ENCODE peak calls at places on chromosomes 13 and 19, in seven cellular contexts. One of them, this sample, is unnamed.
A peak's percentile ranks its signal among the peaks of the same experiment; 100 is the strongest.

GRCh38 chr13:70668293-70668692 is 560.0 kb upstream of the KLHL1 start:
- DNase-seq in tibial artery: no peak
- DNase-seq in cardiac muscle cell: no peak
- DNase-seq in colonic mucosa: no peak
- DNase-seq in tibial nerve: no peak
- DNase-seq in aorta: no peak
- DNase-seq in neural progenitor cell: peak; percentile 61
- DNase-seq in this sample: peak; percentile 1

GRCh38 chr19:6528544-6529121 is 2.2 kb upstream of the TNFSF9 start:
- DNase-seq in aorta: peak; percentile 84
- DNase-seq in tibial artery: peak; percentile 80
- DNase-seq in cardiac muscle cell: peak; percentile 1
- DNase-seq in tibial nerve: no peak
- DNase-seq in neural progenitor cell: no peak
- DNase-seq in colonic mucosa: peak; percentile 43
- DNase-seq in this sample: no peak

GRCh38 chr13:31895687-31896086 is 135.9 kb upstream of the FRY start:
- DNase-seq in tibial nerve: no peak
- DNase-seq in neural progenitor cell: no peak
- DNase-seq in colonic mucosa: no peak
- DNase-seq in cardiac muscle cell: no peak
- DNase-seq in aorta: no peak
- DNase-seq in tibial artery: no peak
- DNase-seq in this sample: no peak

GRCh38 chr13:41680900-41681299 is 223.6 kb downstream of the RGCC start:
- DNase-seq in tibial nerve: no peak
- DNase-seq in tibial artery: no peak
- DNase-seq in aorta: no peak
- DNase-seq in colonic mucosa: no peak
- DNase-seq in cardiac muscle cell: no peak
- DNase-seq in neural progenitor cell: peak; percentile 2
- DNase-seq in this sample: no peak

GRCh38 chr19:49847731-49848696 is 2.9 kb upstream of the PTOV1 start:
- DNase-seq in tibial artery: no peak
- DNase-seq in neural progenitor cell: no peak
- DNase-seq in colonic mucosa: no peak
- DNase-seq in tibial nerve: no peak
- DNase-seq in cardiac muscle cell: no peak
- DNase-seq in aorta: no peak
- DNase-seq in this sample: peak; percentile 25

GRCh38 chr19:36151144-36152051 is 849 bp downstream of the COX7A1 start:
- DNase-seq in aorta: peak; percentile 74
- DNase-seq in tibial artery: peak; percentile 90
- DNase-seq in tibial nerve: peak; percentile 57
- DNase-seq in neural progenitor cell: no peak
- DNase-seq in cardiac muscle cell: no peak
- DNase-seq in colonic mucosa: no peak
- DNase-seq in this sample: no peak

GRCh38 chr19:3722443-3723109 is 14.4 kb downstream of the TJP3 start:
- DNase-seq in tibial artery: no peak
- DNase-seq in tibial nerve: no peak
- DNase-seq in cardiac muscle cell: peak; percentile 57
- DNase-seq in colonic mucosa: peak; percentile 84
- DNase-seq in neural progenitor cell: peak; percentile 74
- DNase-seq in aorta: no peak
- DNase-seq in this sample: peak; percentile 92

GRCh38 chr19:38362076-38362945 is 12.1 kb upstream of the PSMD8 start:
- DNase-seq in tibial artery: peak; percentile 82
- DNase-seq in cardiac muscle cell: peak; percentile 88
- DNase-seq in tibial nerve: peak; percentile 43
- DNase-seq in aorta: peak; percentile 92
- DNase-seq in neural progenitor cell: peak; percentile 95
- DNase-seq in colonic mucosa: peak; percentile 95
- DNase-seq in this sample: peak; percentile 66

GRCh38 chr13:112969692-112970338 is 801 bp downstream of the MCF2L start:
- DNase-seq in cardiac muscle cell: no peak
- DNase-seq in aorta: no peak
- DNase-seq in colonic mucosa: no peak
- DNase-seq in tibial nerve: no peak
- DNase-seq in neural progenitor cell: no peak
- DNase-seq in tibial artery: no peak
- DNase-seq in this sample: peak; percentile 20

GRCh38 chr13:52665325-52665724 is 12.7 kb downstream of the SUGT1 start:
- DNase-seq in aorta: no peak
- DNase-seq in colonic mucosa: no peak
- DNase-seq in cardiac muscle cell: peak; percentile 9
- DNase-seq in tibial artery: no peak
- DNase-seq in neural progenitor cell: peak; percentile 23
- DNase-seq in tibial nerve: no peak
- DNase-seq in this sample: peak; percentile 9

GRCh38 chr13:85191996-85192395 is 607.2 kb downstream of the SLITRK6 start:
- DNase-seq in tibial artery: no peak
- DNase-seq in colonic mucosa: no peak
- DNase-seq in cardiac muscle cell: no peak
- DNase-seq in tibial nerve: no peak
- DNase-seq in neural progenitor cell: no peak
- DNase-seq in aorta: no peak
- DNase-seq in this sample: no peak

GRCh38 chr19:46935066-46935663 is 74.4 kb downstream of the ARHGAP35 start:
- DNase-seq in tibial artery: no peak
- DNase-seq in tibial nerve: no peak
- DNase-seq in neural progenitor cell: no peak
- DNase-seq in aorta: no peak
- DNase-seq in cardiac muscle cell: no peak
- DNase-seq in colonic mucosa: no peak
- DNase-seq in this sample: peak; percentile 32

GRCh38 chr13:102881819-102882686 is 36.2 kb downstream of the ERCC5 start:
- DNase-seq in cardiac muscle cell: no peak
- DNase-seq in tibial artery: no peak
- DNase-seq in aorta: no peak
- DNase-seq in colonic mucosa: no peak
- DNase-seq in neural progenitor cell: no peak
- DNase-seq in tibial nerve: no peak
- DNase-seq in this sample: no peak

GRCh38 chr19:5536337-5536894 is 31.3 kb downstream of the TINCR start:
- DNase-seq in aorta: peak; percentile 61
- DNase-seq in tibial artery: no peak
- DNase-seq in tibial nerve: no peak
- DNase-seq in cardiac muscle cell: peak; percentile 97
- DNase-seq in neural progenitor cell: peak; percentile 97
- DNase-seq in colonic mucosa: no peak
- DNase-seq in this sample: no peak

GRCh38 chr19:19232231-19232630 is 20.5 kb downstream of the NCAN start:
- DNase-seq in cardiac muscle cell: no peak
- DNase-seq in colonic mucosa: no peak
- DNase-seq in aorta: no peak
- DNase-seq in tibial nerve: no peak
- DNase-seq in neural progenitor cell: no peak
- DNase-seq in tibial artery: no peak
- DNase-seq in this sample: no peak

GRCh38 chr13:85266331-85266730 is 532.9 kb downstream of the SLITRK6 start:
- DNase-seq in colonic mucosa: no peak
- DNase-seq in tibial artery: no peak
- DNase-seq in cardiac muscle cell: no peak
- DNase-seq in tibial nerve: no peak
- DNase-seq in aorta: no peak
- DNase-seq in neural progenitor cell: no peak
- DNase-seq in this sample: no peak

GRCh38 chr13:43377955-43378354 is 354.6 kb downstream of the DNAJC15 start:
- DNase-seq in tibial artery: no peak
- DNase-seq in neural progenitor cell: no peak
- DNase-seq in cardiac muscle cell: no peak
- DNase-seq in tibial nerve: no peak
- DNase-seq in aorta: no peak
- DNase-seq in colonic mucosa: no peak
- DNase-seq in this sample: no peak

GRCh38 chr13:50574731-50575130 is 268.8 kb downstream of the DLEU7 start:
- DNase-seq in tibial nerve: no peak
- DNase-seq in cardiac muscle cell: no peak
- DNase-seq in colonic mucosa: no peak
- DNase-seq in tibial artery: no peak
- DNase-seq in neural progenitor cell: no peak
- DNase-seq in aorta: no peak
- DNase-seq in this sample: no peak

GRCh38 chr13:45747071-45747470 is 45.0 kb downstream of the CBY2 start:
- DNase-seq in colonic mucosa: no peak
- DNase-seq in aorta: no peak
- DNase-seq in neural progenitor cell: no peak
- DNase-seq in cardiac muscle cell: no peak
- DNase-seq in tibial nerve: no peak
- DNase-seq in tibial artery: no peak
- DNase-seq in this sample: no peak

GRCh38 chr13:51397262-51397933 is 55.4 kb downstream of the INTS6 start:
- DNase-seq in neural progenitor cell: peak; percentile 21
- DNase-seq in tibial nerve: peak; percentile 24
- DNase-seq in colonic mucosa: no peak
- DNase-seq in cardiac muscle cell: no peak
- DNase-seq in aorta: peak; percentile 32
- DNase-seq in tibial artery: peak; percentile 72
- DNase-seq in this sample: no peak

GRCh38 chr13:45138282-45138681 is 18.0 kb downstream of the GTF2F2 start:
- DNase-seq in colonic mucosa: no peak
- DNase-seq in cardiac muscle cell: no peak
- DNase-seq in aorta: no peak
- DNase-seq in tibial nerve: no peak
- DNase-seq in tibial artery: no peak
- DNase-seq in neural progenitor cell: no peak
- DNase-seq in this sample: no peak

GRCh38 chr19:34838753-34839431 is 65.9 kb upstream of the ZNF599 start:
- DNase-seq in tibial nerve: no peak
- DNase-seq in neural progenitor cell: peak; percentile 72
- DNase-seq in aorta: no peak
- DNase-seq in cardiac muscle cell: peak; percentile 55
- DNase-seq in colonic mucosa: peak; percentile 45
- DNase-seq in tibial artery: no peak
- DNase-seq in this sample: peak; percentile 91

GRCh38 chr13:98112456-98112855 is 30.4 kb upstream of the FARP1 start:
- DNase-seq in neural progenitor cell: no peak
- DNase-seq in aorta: no peak
- DNase-seq in cardiac muscle cell: no peak
- DNase-seq in tibial nerve: no peak
- DNase-seq in tibial artery: no peak
- DNase-seq in colonic mucosa: no peak
- DNase-seq in this sample: no peak

DNA sequence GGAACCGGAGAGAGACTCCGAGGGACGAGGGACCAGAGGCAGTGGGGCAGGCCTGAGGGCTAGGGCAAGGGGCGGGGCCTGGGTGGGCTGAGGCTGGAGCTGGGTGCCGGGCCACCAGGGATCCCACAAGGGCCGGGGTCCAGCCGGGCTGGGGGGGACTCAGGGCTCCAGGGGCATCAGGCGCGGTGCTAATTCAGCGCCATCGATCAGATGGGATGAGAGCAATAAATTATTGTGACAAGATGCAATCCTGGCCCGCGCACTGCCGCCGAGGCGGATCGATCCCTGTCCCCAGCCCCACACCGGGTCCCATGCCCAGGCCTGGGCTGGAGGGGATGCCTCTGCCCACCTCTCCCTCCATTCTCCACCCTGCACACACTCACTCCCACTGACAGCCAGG is 5.7 kb downstream of the ERFL start:
- DNase-seq in tibial artery: no peak
- DNase-seq in aorta: no peak
- DNase-seq in colonic mucosa: no peak
- DNase-seq in cardiac muscle cell: no peak
- DNase-seq in neural progenitor cell: no peak
- DNase-seq in tibial nerve: no peak
- DNase-seq in this sample: no peak
- H3K27me3 ChIP-seq in tibial artery: peaks cover 6% of the 10 kb centered on the region
- H3K27me3 ChIP-seq in aorta: no peaks in the 10 kb centered on the region
- H3K27me3 ChIP-seq in colonic mucosa: peaks cover 19% of the 10 kb centered on the region
- H3K27me3 ChIP-seq in cardiac muscle cell: peaks cover 98% of the 10 kb centered on the region
- H3K27me3 ChIP-seq in neural progenitor cell: peaks cover 98% of the 10 kb centered on the region
- H3K27me3 ChIP-seq in tibial nerve: peaks cover 97% of the 10 kb centered on the region
- H3K27me3 ChIP-seq in this sample: no peaks in the 10 kb centered on the region

GRCh38 chr13:30307966-30308290 is 577 bp upstream of the KATNAL1 start:
- DNase-seq in aorta: no peak
- DNase-seq in tibial nerve: no peak
- DNase-seq in tibial artery: no peak
- DNase-seq in colonic mucosa: no peak
- DNase-seq in cardiac muscle cell: no peak
- DNase-seq in neural progenitor cell: no peak
- DNase-seq in this sample: no peak
- H3K27ac ChIP-seq in aorta: no peak overlapping the region
- H3K27ac ChIP-seq in tibial nerve: peak overlapping the region; percentile 93
- H3K27ac ChIP-seq in tibial artery: peak overlapping the region; percentile 94
- H3K27ac ChIP-seq in colonic mucosa: peak overlapping the region; percentile 75
- H3K27ac ChIP-seq in cardiac muscle cell: no peak overlapping the region
- H3K27ac ChIP-seq in neural progenitor cell: no peak overlapping the region
- H3K27ac ChIP-seq in this sample: no peak overlapping the region

GRCh38 chr19:44754743-44755066 is 6.2 kb downstream of the BCL3 start:
- DNase-seq in neural progenitor cell: no peak
- DNase-seq in tibial artery: no peak
- DNase-seq in tibial nerve: no peak
- DNase-seq in aorta: no peak
- DNase-seq in cardiac muscle cell: no peak
- DNase-seq in colonic mucosa: peak; percentile 45
- DNase-seq in this sample: no peak
- H3K4me1 ChIP-seq in neural progenitor cell: peaks cover 21% of the 10 kb centered on the region
- H3K4me1 ChIP-seq in tibial artery: peaks cover 82% of the 10 kb centered on the region
- H3K4me1 ChIP-seq in tibial nerve: peaks cover 5% of the 10 kb centered on the region
- H3K4me1 ChIP-seq in aorta: no peaks in the 10 kb centered on the region
- H3K4me1 ChIP-seq in cardiac muscle cell: peaks cover 15% of the 10 kb centered on the region
- H3K4me1 ChIP-seq in colonic mucosa: peaks cover 31% of the 10 kb centered on the region
- H3K4me1 ChIP-seq in this sample: peaks cover 10% of the 10 kb centered on the region

GRCh38 chr19:12939292-12939606 is 840 bp downstream of the CALR start:
- DNase-seq in aorta: no peak
- DNase-seq in cardiac muscle cell: no peak
- DNase-seq in colonic mucosa: no peak
- DNase-seq in tibial artery: no peak
- DNase-seq in tibial nerve: no peak
- DNase-seq in neural progenitor cell: peak; percentile 31
- DNase-seq in this sample: peak; percentile 24

GRCh38 chr19:12943437-12944044 is 2.1 kb upstream of the RAD23A start:
- DNase-seq in tibial nerve: no peak
- DNase-seq in colonic mucosa: no peak
- DNase-seq in aorta: no peak
- DNase-seq in cardiac muscle cell: no peak
- DNase-seq in neural progenitor cell: no peak
- DNase-seq in tibial artery: no peak
- DNase-seq in this sample: no peak

GRCh38 chr19:12938536-12939291 is at the start of gene CALR:
- DNase-seq in cardiac muscle cell: no peak
- DNase-seq in neural progenitor cell: peak; percentile 64
- DNase-seq in colonic mucosa: peak; percentile 46
- DNase-seq in aorta: peak; percentile 65
- DNase-seq in tibial artery: peak; percentile 79
- DNase-seq in tibial nerve: no peak
- DNase-seq in this sample: peak; percentile 46

GRCh38 chr19:12939908-12940533 is 1.6 kb downstream of the CALR start:
- DNase-seq in tibial artery: no peak
- DNase-seq in colonic mucosa: no peak
- DNase-seq in tibial nerve: no peak
- DNase-seq in neural progenitor cell: no peak
- DNase-seq in cardiac muscle cell: no peak
- DNase-seq in aorta: no peak
- DNase-seq in this sample: no peak

GRCh38 chr19:12940897-12941296 is 2.5 kb downstream of the CALR start:
- DNase-seq in aorta: no peak
- DNase-seq in neural progenitor cell: no peak
- DNase-seq in tibial artery: no peak
- DNase-seq in cardiac muscle cell: no peak
- DNase-seq in colonic mucosa: no peak
- DNase-seq in tibial nerve: no peak
- DNase-seq in this sample: no peak
- H3K27me3 ChIP-seq in aorta: no peaks in the 10 kb centered on the region
- H3K27me3 ChIP-seq in neural progenitor cell: no peaks in the 10 kb centered on the region
- H3K27me3 ChIP-seq in tibial artery: no peaks in the 10 kb centered on the region
- H3K27me3 ChIP-seq in cardiac muscle cell: no peaks in the 10 kb centered on the region
- H3K27me3 ChIP-seq in colonic mucosa: no peaks in the 10 kb centered on the region
- H3K27me3 ChIP-seq in tibial nerve: no peaks in the 10 kb centered on the region
- H3K27me3 ChIP-seq in this sample: no peaks in the 10 kb centered on the region